ENCODE peak calls at places on chromosomes 13 and 19, in six cellular contexts. G is iPS DF 6.9, J is lower leg skin, T is endothelial cell of umbilical vein, K is fibroblast of lung, Q is tibial artery. N is an unnamed sample.

GRCh38 chr19:11480081-11480926 is 542 bp downstream of the ELAVL3 start:
- DNase-seq in G (no peak), J (no peak), T (no peak), K (no peak), Q (no peak), N (no peak)

GRCh38 chr19:42857544-42857867 is 22.0 kb downstream of the PSG1 start:
- DNase-seq in G (no peak), J (no peak), T (no peak), K (no peak), Q (no peak), N (no peak)

GRCh38 chr19:480016-480855 is 16.1 kb upstream of the MADCAM1 start:
- DNase-seq in G (no peak), J (peak; percentile 71), T (peak; percentile 55), K (peak; percentile 42), Q (peak; percentile 77), N (no peak)

GRCh38 chr19:51365211-51366049 is 758 bp downstream of the ETFB start:
- DNase-seq in G (no peak), J (no peak), T (peak; percentile 42), K (peak; percentile 50), Q (no peak), N (no peak)

GRCh38 chr19:1016647-1017114 is 4.2 kb downstream of the TMEM259 start:
- DNase-seq in G (no peak), J (no peak), T (peak; percentile 51), K (peak; percentile 59), Q (no peak), N (no peak)

GRCh38 chr19:6890938-6891337 is 3.6 kb downstream of the ADGRE1 start:
- DNase-seq in G (no peak), J (no peak), T (no peak), K (no peak), Q (no peak), N (no peak)

GRCh38 chr13:72565893-72566292 is 161.5 kb downstream of the MZT1 start:
- DNase-seq in G (no peak), J (no peak), T (peak; percentile 25), K (peak; percentile 61), Q (no peak), N (no peak)

GRCh38 chr13:113849981-113850721 is 13.7 kb downstream of the GAS6 start:
- DNase-seq in G (no peak), J (no peak), T (no peak), K (no peak), Q (no peak), N (no peak)

GRCh38 chr13:113001251-113002140 is 32.5 kb downstream of the MCF2L start:
- DNase-seq in G (no peak), J (no peak), T (no peak), K (peak; percentile 6), Q (no peak), N (no peak)

GRCh38 chr19:15431396-15432017 is 12.7 kb upstream of the AKAP8L start:
- DNase-seq in G (no peak), J (no peak), T (no peak), K (no peak), Q (no peak), N (no peak)

GRCh38 chr19:15429825-15430467 is 11.2 kb upstream of the AKAP8L start:
- DNase-seq in G (no peak), J (no peak), T (no peak), K (no peak), Q (no peak), N (no peak)

GRCh38 chr19:15432018-15432494 is 13.3 kb upstream of the AKAP8L start:
- DNase-seq in G (no peak), J (no peak), T (peak; percentile 13), K (no peak), Q (no peak), N (no peak)

GRCh38 chr19:15428956-15429824 is 10.4 kb upstream of the AKAP8L start:
- DNase-seq in G (no peak), J (no peak), T (no peak), K (no peak), Q (no peak), N (no peak)

DNA sequence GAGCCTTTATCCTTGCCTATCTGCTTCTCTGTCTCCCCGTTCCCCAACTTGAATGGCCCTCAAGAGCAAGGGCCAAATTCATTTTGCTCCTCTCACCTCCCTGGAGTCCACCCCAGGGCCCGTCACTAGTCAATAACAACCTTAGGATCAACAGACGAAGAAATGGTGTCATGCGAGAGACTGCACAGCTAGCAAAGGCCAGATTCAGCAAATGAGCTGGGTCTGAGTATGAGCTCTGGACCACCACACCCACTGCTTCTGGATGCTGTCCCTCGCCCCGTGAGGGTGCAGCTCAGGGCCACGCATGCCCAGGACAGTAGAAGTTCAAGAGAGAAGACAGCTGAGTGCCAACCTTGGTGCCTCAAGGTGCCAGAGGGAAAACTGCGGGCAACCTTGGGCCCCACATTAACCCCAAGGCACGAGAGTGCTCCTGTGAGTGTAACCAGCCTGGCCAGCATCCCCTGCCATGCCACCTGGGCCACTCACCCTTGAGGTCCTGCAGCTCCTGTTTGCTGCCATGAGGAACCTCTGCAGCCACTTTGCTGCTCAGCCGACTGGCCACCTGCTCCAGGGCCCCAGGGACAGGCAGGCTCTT is 11.8 kb upstream of the AKAP8L start:
- DNase-seq in G (no peak), J (no peak), T (no peak), K (no peak), Q (no peak), N (no peak)
- H3K4me3 ChIP-seq in G (no peak overlapping the region), J (no peak overlapping the region), T (no peak overlapping the region), K (peak overlapping the region; percentile 85), Q (peak overlapping the region; percentile 91), N (peak overlapping the region; percentile 85)

DNA sequence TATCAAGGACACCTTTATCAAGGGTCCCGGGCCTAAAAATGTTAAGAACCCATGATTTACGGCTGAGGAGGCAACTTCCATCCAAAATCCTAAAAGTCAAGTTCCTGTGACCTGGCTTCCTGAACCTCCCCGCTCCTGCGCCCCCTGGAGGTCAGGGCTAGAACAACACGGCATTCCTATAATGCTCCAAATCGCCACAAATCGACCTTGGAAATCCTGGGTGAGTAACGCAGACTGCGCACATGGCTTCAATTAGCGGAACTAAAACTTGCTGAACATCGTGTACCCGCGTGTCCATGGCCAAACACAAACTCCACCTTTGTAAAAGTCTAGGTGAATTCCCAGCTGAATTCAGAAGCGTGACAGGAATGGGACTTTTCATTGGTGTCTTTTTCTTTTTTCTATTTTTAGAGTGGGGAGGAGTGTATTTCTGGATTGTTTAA is 4.3 kb upstream of the C5AR1 start:
- DNase-seq in G (no peak), J (peak; percentile 76), T (peak; percentile 58), K (peak; percentile 92), Q (peak; percentile 90), N (no peak)
- H3K4me3 ChIP-seq in G (no peak overlapping the region), J (no peak overlapping the region), T (no peak overlapping the region), K (no peak overlapping the region), Q (no peak overlapping the region), N (peak overlapping the region; percentile 68)

GRCh38 chr13:109271061-109271460 is 515.3 kb downstream of the IRS2 start:
- DNase-seq in G (no peak), J (no peak), T (no peak), K (no peak), Q (no peak), N (no peak)
- H3K4me3 ChIP-seq in G (no peak overlapping the region), J (no peak overlapping the region), T (no peak overlapping the region), K (no peak overlapping the region), Q (no peak overlapping the region), N (no peak overlapping the region)

DNA sequence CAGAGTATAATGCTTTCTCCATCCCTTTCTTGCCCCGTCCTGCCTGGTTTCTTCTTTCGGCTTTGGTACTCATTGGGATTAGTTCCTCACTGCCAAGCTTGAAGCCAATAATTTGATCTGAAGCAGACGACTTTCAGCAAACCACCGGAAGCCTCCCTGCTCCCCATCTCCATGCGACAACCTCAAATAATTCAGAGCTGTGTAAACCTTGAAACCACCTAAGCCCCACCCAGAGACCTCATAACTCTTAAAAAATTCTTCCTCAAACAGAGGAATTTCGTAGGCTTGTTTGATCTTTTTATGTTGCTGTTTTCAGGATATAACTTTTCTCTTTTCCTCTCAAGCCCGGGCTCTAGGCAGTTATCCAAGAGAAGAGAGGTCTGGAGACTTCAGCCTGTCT is 311.5 kb downstream of the KCNRG start:
- DNase-seq in G (no peak), J (no peak), T (no peak), K (no peak), Q (no peak), N (no peak)
- H3K4me3 ChIP-seq in G (no peak overlapping the region), J (no peak overlapping the region), T (no peak overlapping the region), K (no peak overlapping the region), Q (no peak overlapping the region), N (no peak overlapping the region)